ENCODE peak calls at places on chromosomes 11 and 22, in four cellular contexts. M is Panc1, O is K562, R is HepG2. K is an unnamed sample. For H3K9me3, the result is how much of the 10 kb centered on the place peaks cover.

GRCh38 chr11:31813242-31813960 is 2.3 kb upstream of the PAX6 start:
- DNase-seq in R (no peak), O (no peak), M (no peak), K (no peak)

GRCh38 chr11:17753153-17753552 is 18.6 kb downstream of the KCNC1 start:
- DNase-seq in R (no peak), O (no peak), M (no peak), K (no peak)

GRCh38 chr22:50192825-50193204 is 7.1 kb downstream of the TRABD start:
- DNase-seq in R (no peak), M (no peak), O (no peak), K (no peak)

GRCh38 chr11:123253223-123253622 is 58.2 kb upstream of the CLMP start:
- DNase-seq in O (no peak), R (no peak), M (no peak), K (no peak)

GRCh38 chr22:27880778-27881394 is 38.2 kb downstream of the PITPNB start:
- DNase-seq in O (no peak), R (peak), M (peak), K (peak)

GRCh38 chr22:19239464-19239863 is 52.1 kb downstream of the CLTCL1 start:
- DNase-seq in M (no peak), R (no peak), O (no peak), K (no peak)

GRCh38 chr11:33643167-33643817 is 57.3 kb downstream of the C11orf91 start:
- DNase-seq in M (no peak), R (no peak), O (no peak), K (no peak)

GRCh38 chr11:64687204-64687603 is 35.8 kb downstream of the NRXN2 start:
- DNase-seq in M (no peak), O (no peak), R (no peak), K (no peak)

GRCh38 chr11:78560826-78561484 is 13.7 kb downstream of the NARS2 start:
- DNase-seq in M (no peak), R (peak), O (no peak), K (no peak)

GRCh38 chr11:17389205-17389956 is 922 bp upstream of the KCNJ11 start:
- DNase-seq in O (peak), R (peak), M (no peak), K (peak)

GRCh38 chr22:42388130-42388797 is 43.9 kb downstream of the NFAM1 start:
- DNase-seq in R (no peak), O (no peak), M (no peak), K (no peak)

GRCh38 chr11:87384078-87384729 is 346.5 kb downstream of the TMEM135 start:
- DNase-seq in R (no peak), M (no peak), O (no peak), K (no peak)

GRCh38 chr22:26887456-26887855 is 230.1 kb downstream of the MIAT start:
- DNase-seq in M (no peak), O (no peak), R (no peak), K (no peak)

GRCh38 chr11:69840371-69841169 is 21.4 kb upstream of the FGF3 start:
- DNase-seq in O (no peak), M (no peak), R (no peak), K (peak)

GRCh38 chr11:25927391-25927790 is 404.5 kb upstream of the ANO3 start:
- DNase-seq in O (no peak), R (no peak), M (no peak), K (no peak)

GRCh38 chr11:112780351-112781043 is 180.7 kb upstream of the NCAM1 start:
- DNase-seq in O (no peak), R (no peak), M (no peak), K (no peak)

GRCh38 chr11:81070948-81071347 is 1630.1 kb upstream of the TENM4 start:
- DNase-seq in R (no peak), O (no peak), M (no peak), K (no peak)

GRCh38 chr22:22810018-22810427 is 77.6 kb upstream of the IGLL5 start:
- DNase-seq in R (peak), M (no peak), O (peak), K (peak)

GRCh38 chr11:96178014-96178745 is 164.8 kb downstream of the MAML2 start:
- DNase-seq in O (no peak), R (no peak), M (no peak), K (no peak)

GRCh38 chr22:32788884-32789624 is 12.5 kb upstream of the TIMP3 start:
- DNase-seq in R (peak), O (no peak), M (no peak), K (no peak)

GRCh38 chr11:93605638-93606037 is 55.8 kb upstream of the CEP295 start:
- DNase-seq in R (no peak), O (no peak), M (no peak), K (no peak)

GRCh38 chr11:38460901-38461300 is 1862.9 kb upstream of the RAG2 start:
- DNase-seq in R (no peak), M (no peak), O (no peak), K (no peak)

GRCh38 chr11:6587360-6587953 is 16.0 kb downstream of the RRP8 start:
- DNase-seq in O (no peak), M (no peak), R (no peak), K (no peak)

GRCh38 chr11:34837246-34837856 is 78.8 kb downstream of the APIP start:
- DNase-seq in R (peak), O (no peak), M (no peak), K (no peak)

GRCh38 chr22:38921126-38921525 is 36.3 kb upstream of the APOBEC3A start:
- DNase-seq in O (no peak), M (no peak), R (no peak), K (peak)

GRCh38 chr22:46107089-46107664 is 43.1 kb upstream of the PPARA start:
- DNase-seq in R (no peak), O (no peak), M (no peak), K (no peak)

GRCh38 chr11:13834463-13834862 is 128.1 kb upstream of the SPON1 start:
- DNase-seq in O (peak), M (no peak), R (no peak), K (no peak)
- TF ChIP-seq TCF7L2 in O (no peak), M (no peak), R (no peak), K (no peak)

DNA sequence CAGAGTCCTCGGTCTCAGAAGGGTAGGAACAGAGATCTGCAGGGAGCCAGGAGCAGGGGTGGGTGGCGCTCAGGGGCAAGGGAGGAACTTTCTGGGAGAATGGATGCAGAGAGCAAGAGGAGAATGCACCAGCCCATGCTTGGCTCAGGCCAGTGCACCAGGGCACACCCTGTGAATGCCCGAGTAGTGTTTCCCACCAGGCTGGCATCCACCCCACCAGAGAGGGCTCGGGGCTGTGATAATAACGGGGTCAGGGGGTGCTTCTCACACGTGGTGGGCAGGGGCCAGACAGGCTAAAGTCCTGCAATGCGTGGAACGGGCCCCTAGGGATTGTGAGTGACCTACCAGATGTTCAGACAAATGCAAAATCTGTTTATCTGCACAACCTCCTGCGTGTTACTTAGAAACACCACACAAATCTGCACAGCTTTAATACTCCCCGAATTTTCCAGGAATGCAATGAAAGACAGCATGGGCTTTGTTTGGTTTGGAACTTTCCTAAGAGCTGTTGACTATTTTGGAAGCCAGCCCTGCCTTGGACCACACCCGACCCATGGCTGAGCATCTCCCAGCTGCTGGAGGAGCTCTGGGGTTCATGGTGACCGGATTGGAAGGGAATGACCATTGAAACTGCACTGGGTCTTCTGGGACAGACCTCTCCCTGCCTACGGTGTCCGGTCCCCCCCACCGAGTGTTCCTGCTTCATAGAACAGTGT is 368.2 kb downstream of the SHANK2 start:
- DNase-seq in M (no peak), R (no peak), O (no peak), K (no peak)
- H3K9me3 ChIP-seq in M (under half), R (under half), O (under half), K (under half)

DNA sequence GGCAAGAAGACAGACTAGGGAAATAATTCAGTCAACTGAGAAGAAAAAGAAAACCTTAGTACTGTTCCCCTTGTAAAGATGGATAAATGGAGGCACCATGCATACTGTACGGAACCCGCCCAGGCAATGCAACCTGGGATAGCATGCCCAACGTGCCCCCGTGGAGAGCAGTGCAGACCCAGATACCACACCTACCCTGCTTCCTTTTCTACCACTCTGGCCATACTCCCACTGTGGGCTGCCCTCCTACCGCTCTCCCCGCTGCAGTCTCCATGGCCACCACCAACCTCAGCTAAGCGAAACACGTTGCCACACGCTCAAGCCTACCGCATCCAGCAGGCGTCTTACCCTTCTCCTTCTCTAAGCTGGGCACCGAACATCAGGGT is 117.4 kb upstream of the SERPIND1 start:
- DNase-seq in R (no peak), O (no peak), M (no peak), K (no peak)
- TF ChIP-seq TCF7L2 in R (no peak), O (no peak), M (no peak), K (no peak)

GRCh38 chr22:47439643-47440265 is 677.3 kb downstream of the TBC1D22A start:
- DNase-seq in O (no peak), R (no peak), M (no peak), K (no peak)
- H3K9me3 ChIP-seq in O (under half), R (under half), M (under half), K (under half)

GRCh38 chr11:45913942-45914635 is 3.6 kb downstream of the PEX16 start:
- DNase-seq in M (no peak), O (no peak), R (no peak), K (no peak)

GRCh38 chr11:45917623-45918330 is at the start of gene PEX16:
- DNase-seq in M (peak), R (peak), O (peak), K (peak)

GRCh38 chr11:45917286-45917622 is 423 bp downstream of the PEX16 start:
- DNase-seq in R (no peak), M (no peak), O (peak), K (no peak)

GRCh38 chr11:45913514-45913913 is 4.2 kb downstream of the PEX16 start:
- DNase-seq in O (no peak), M (no peak), R (no peak), K (no peak)

GRCh38 chr11:45915446-45915845 is 2.2 kb downstream of the PEX16 start:
- DNase-seq in M (no peak), R (no peak), O (no peak), K (no peak)
- TF ChIP-seq TCF7L2 in M (no peak), R (no peak), O (no peak), K (no peak)

GRCh38 chr11:2346586-2347335 is 30.3 kb upstream of the CD81 start:
- DNase-seq in M (no peak), O (no peak), R (no peak), K (no peak)

GRCh38 chr11:2348986-2349385 is 28.1 kb upstream of the CD81 start:
- DNase-seq in M (no peak), R (no peak), O (no peak), K (no peak)

GRCh38 chr11:2346014-2346413 is 31.1 kb upstream of the CD81 start:
- DNase-seq in O (no peak), M (no peak), R (no peak), K (no peak)

GRCh38 chr11:2345050-2345449 is 32.1 kb upstream of the CD81 start:
- DNase-seq in M (no peak), O (no peak), R (no peak), K (no peak)

DNA sequence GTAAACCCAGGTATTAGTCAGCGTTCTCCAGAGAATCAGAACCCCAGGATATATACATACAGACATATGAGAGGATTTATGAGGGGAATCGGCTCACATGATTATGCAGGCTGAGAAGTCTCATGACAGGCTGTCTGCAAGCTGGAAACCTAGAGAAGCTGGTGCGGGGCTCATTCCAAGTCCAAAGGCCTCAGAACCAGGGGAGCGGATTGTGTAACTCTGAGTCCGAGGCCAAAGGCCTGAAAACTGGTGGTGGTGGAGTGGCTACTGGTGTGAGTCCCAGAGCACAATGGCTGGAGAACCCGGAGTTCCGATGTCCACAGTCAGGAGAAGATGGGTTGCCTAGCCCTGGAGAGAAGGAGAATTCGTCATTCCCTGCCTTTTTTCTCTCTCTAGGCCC is 29.7 kb upstream of the CD81 start:
- DNase-seq in O (no peak), M (no peak), R (peak), K (no peak)
- H3K9me3 ChIP-seq in O (under half), M (under half), R (under half), K (under half)

DNA sequence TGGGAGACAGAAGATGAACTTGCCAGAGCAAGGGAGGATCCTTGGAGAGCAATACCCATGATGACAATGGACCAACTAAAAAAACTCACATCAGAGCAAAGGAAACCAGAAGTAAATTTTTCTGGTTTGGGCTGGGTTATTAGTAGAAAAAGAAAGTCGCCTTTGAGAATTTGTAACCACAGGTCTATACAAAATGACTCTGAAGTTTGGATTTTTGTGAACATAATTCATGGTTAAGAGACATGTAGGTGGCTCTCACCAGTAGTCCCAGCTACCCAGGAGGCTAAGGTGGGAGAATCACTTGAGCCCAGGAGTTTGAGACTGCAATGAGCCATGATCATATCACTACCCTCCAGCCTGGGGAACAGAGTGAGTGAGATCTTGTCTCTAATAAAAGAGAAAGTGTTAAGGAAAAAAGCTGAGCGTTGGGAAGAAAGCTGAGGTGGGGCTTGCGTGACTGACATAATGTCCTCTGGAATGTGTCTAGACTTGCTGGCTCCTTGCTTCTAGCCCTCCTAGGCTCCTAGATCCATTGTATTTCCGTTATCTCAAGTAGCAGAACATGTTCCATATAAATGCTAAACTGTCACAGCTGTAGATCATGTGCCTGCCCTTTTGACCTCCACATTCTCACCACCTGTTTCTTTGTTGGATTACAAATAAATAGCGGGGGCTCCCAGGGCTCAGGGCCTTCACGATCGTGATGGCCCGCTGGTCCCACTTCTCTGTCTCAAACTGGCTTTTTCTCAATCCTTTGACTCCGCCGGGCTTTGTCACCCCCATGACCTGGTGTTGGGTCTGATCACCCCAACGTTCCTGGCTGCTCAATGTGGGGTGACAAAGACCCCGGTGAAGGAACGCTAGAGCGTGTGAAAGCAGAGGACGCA is 56.2 kb upstream of the SC5D start:
- DNase-seq in O (no peak), M (no peak), R (no peak), K (no peak)
- TF ChIP-seq TCF7L2 in O (no peak), M (no peak), R (no peak), K (no peak)